ENCODE peak calls at places on chromosomes 11 and 22, in eight cellular contexts. N is stomach; S is endothelial cell; V is activated T-helper 1 cell treated with anti-CD3 and anti-CD28 coated beads, Interleukin-12 subunit alpha, Interleukin-12 subunit beta, Interleukin-2, Interleukin-4 antibody, amounts not matched to agents 30 ng/mL and 10 ng/mL and 1 ng/mL, durations not matched to agents 14 hours and 24 hours and 36 hours; E is EH; X is smooth muscle cell of the brain vasculature; Y is hepatic stellate cell; A is HEK293T. Z is an unnamed sample.

GRCh38 chr11:92384316-92384715 is 159.7 kb downstream of the FAT3 start:
- DNase-seq in N (no peak), S (no peak), V (no peak), E (peak), X (no peak), Y (peak), A (no peak), Z (no peak)

GRCh38 chr11:120707098-120707497 is 195.6 kb downstream of the GRIK4 start:
- DNase-seq in N (no peak), S (no peak), V (no peak), E (no peak), X (no peak), Y (no peak), A (no peak), Z (no peak)

GRCh38 chr22:26414347-26414746 is 14.7 kb upstream of the ASPHD2 start:
- DNase-seq in N (no peak), S (no peak), V (no peak), E (no peak), X (no peak), Y (no peak), A (no peak), Z (no peak)

GRCh38 chr11:2521681-2522630 is 77.1 kb downstream of the KCNQ1 start:
- DNase-seq in N (peak), S (peak), V (no peak), E (no peak), X (no peak), Y (no peak), A (no peak), Z (no peak)

GRCh38 chr22:37930270-37930951 is 23.0 kb downstream of the C22orf23 start:
- DNase-seq in N (no peak), S (no peak), V (no peak), E (peak), X (no peak), Y (peak), A (peak), Z (no peak)

GRCh38 chr11:44931466-44931865 is 19.2 kb downstream of the TP53I11 start:
- DNase-seq in N (no peak), S (no peak), V (no peak), E (peak), X (no peak), Y (no peak), A (no peak), Z (no peak)

GRCh38 chr11:85723088-85723487 is 37.1 kb upstream of the CCDC89 start:
- DNase-seq in N (no peak), S (no peak), V (no peak), E (no peak), X (no peak), Y (no peak), A (no peak), Z (no peak)

GRCh38 chr11:77092382-77092781 is 10.3 kb upstream of the OMP start:
- DNase-seq in N (no peak), S (no peak), V (no peak), E (no peak), X (no peak), Y (no peak), A (no peak), Z (no peak)

GRCh38 chr11:66956689-66957290 is 1.4 kb downstream of the PC start:
- DNase-seq in N (peak), S (no peak), V (no peak), E (peak), X (peak), Y (peak), A (no peak), Z (no peak)

GRCh38 chr11:2801711-2802388 is 83.7 kb downstream of the CDKN1C start:
- DNase-seq in N (peak), S (no peak), V (no peak), E (no peak), X (no peak), Y (no peak), A (no peak), Z (no peak)

GRCh38 chr11:118202599-118203422 is 22.0 kb downstream of the JAML start:
- DNase-seq in N (peak), S (no peak), V (peak), E (no peak), X (no peak), Y (no peak), A (no peak), Z (peak)